ENCODE peak calls at places on chromosome 17, in five cellular contexts. D is progenitor cell of endocrine pancreas, N is breast epithelium, F is AG04450, H is Peyer's patch. Y is an unnamed sample.

GRCh38 chr17:69058165-69058564 is 2.6 kb downstream of the ABCA9 start:
- DNase-seq in H (no peak), D (no peak), N (no peak), F (no peak), Y (no peak)

GRCh38 chr17:17151541-17151940 is 54.6 kb downstream of the PLD6 start:
- DNase-seq in H (no peak), D (no peak), F (no peak), N (no peak), Y (no peak)

GRCh38 chr17:35898283-35899070 is 18.3 kb upstream of the CCL5 start:
- DNase-seq in N (no peak), H (no peak), D (no peak), F (no peak), Y (no peak)

GRCh38 chr17:28385037-28385797 is 13.7 kb downstream of the SARM1 start:
- DNase-seq in H (peak), N (peak), D (no peak), F (no peak), Y (no peak)

GRCh38 chr17:74943808-74944522 is 8.3 kb downstream of the OTOP3 start:
- DNase-seq in D (no peak), F (no peak), N (no peak), H (peak), Y (no peak)

GRCh38 chr17:145671-146541 is 8.5 kb downstream of the SCGB1C2 start:
- DNase-seq in F (no peak), H (peak), D (no peak), N (peak), Y (no peak)

GRCh38 chr17:66468241-66469087 is 166.1 kb downstream of the PRKCA start:
- DNase-seq in N (no peak), F (no peak), D (no peak), H (no peak), Y (no peak)

GRCh38 chr17:81722184-81723120 is 10.4 kb downstream of the SLC25A10 start:
- DNase-seq in D (no peak), H (peak), N (peak), F (no peak), Y (no peak)

GRCh38 chr17:2936351-2936750 is 127.1 kb downstream of the OR1D5 start:
- DNase-seq in N (no peak), H (no peak), D (no peak), F (no peak), Y (no peak)

GRCh38 chr17:56633681-56634080 is 40.2 kb downstream of the NOG start:
- DNase-seq in N (no peak), F (no peak), H (no peak), D (no peak), Y (no peak)

GRCh38 chr17:16463341-16464000 is 28.5 kb downstream of the LRRC75A start:
- DNase-seq in H (peak), F (peak), N (no peak), D (no peak), Y (no peak)

GRCh38 chr17:17303010-17303846 is at the start of gene NT5M:
- DNase-seq in D (peak), N (no peak), F (no peak), H (peak), Y (peak)

GRCh38 chr17:48719642-48720262 is 2.6 kb downstream of the PRAC1 start:
- DNase-seq in F (no peak), N (no peak), D (no peak), H (peak), Y (no peak)

GRCh38 chr17:70074991-70075390 is at the start of gene KCNJ16:
- DNase-seq in F (no peak), D (peak), N (no peak), H (peak), Y (no peak)

GRCh38 chr17:27559996-27560481 is 70.9 kb upstream of the LGALS9 start:
- DNase-seq in N (no peak), H (no peak), D (no peak), F (peak), Y (no peak)

GRCh38 chr17:69960755-69961154 is 114.3 kb upstream of the KCNJ16 start:
- DNase-seq in F (no peak), H (no peak), D (no peak), N (no peak), Y (no peak)

GRCh38 chr17:17349724-17350106 is 46.5 kb downstream of the NT5M start:
- DNase-seq in D (no peak), N (peak), F (no peak), H (peak), Y (no peak)

GRCh38 chr17:4679652-4680051 is 24.3 kb downstream of the PELP1 start:
- DNase-seq in H (no peak), D (no peak), N (no peak), F (peak), Y (no peak)

GRCh38 chr17:66552381-66552780 is 250.0 kb downstream of the PRKCA start:
- DNase-seq in H (no peak), N (no peak), D (no peak), F (no peak), Y (no peak)

GRCh38 chr17:27489045-27489715 is 32.9 kb downstream of the KSR1 start:
- DNase-seq in N (no peak), H (peak), F (no peak), D (no peak), Y (no peak)

GRCh38 chr17:27530791-27531391 is 74.6 kb downstream of the KSR1 start:
- DNase-seq in D (no peak), N (no peak), F (no peak), H (no peak), Y (no peak)

GRCh38 chr17:40371261-40371929 is 6.9 kb upstream of the GJD3 start:
- DNase-seq in N (no peak), D (no peak), H (no peak), F (no peak), Y (no peak)

GRCh38 chr17:77558846-77559626 is 399.5 kb upstream of the TNRC6C start:
- DNase-seq in N (no peak), H (no peak), D (no peak), F (no peak), Y (no peak)

GRCh38 chr17:78517421-78517820 is 59.8 kb downstream of the DNAH17 start:
- DNase-seq in H (no peak), F (no peak), D (no peak), N (no peak), Y (no peak)

GRCh38 chr17:41052594-41052993 is 2.4 kb downstream of the KRTAP2-2 start:
- DNase-seq in H (no peak), N (no peak), F (no peak), D (no peak), Y (no peak)

GRCh38 chr17:35486920-35487727 is 38.6 kb upstream of the SLFN13 start:
- DNase-seq in D (no peak), H (no peak), F (peak), N (no peak), Y (no peak)

GRCh38 chr17:17579691-17580090 is 11.8 kb downstream of the PEMT start:
- DNase-seq in N (no peak), H (no peak), F (no peak), D (no peak), Y (no peak)

GRCh38 chr17:61389670-61390478 is 9.8 kb upstream of the TBX2 start:
- DNase-seq in H (no peak), D (no peak), N (no peak), F (no peak), Y (peak)

GRCh38 chr17:74790206-74791066 is 14.3 kb upstream of the NAT9 start:
- DNase-seq in F (no peak), H (no peak), D (no peak), N (no peak), Y (no peak)

GRCh38 chr17:34572483-34572882 is 6.9 kb upstream of the TMEM132E start:
- DNase-seq in N (no peak), F (no peak), H (peak), D (no peak), Y (no peak)

GRCh38 chr17:50863221-50863843 is 2.8 kb downstream of the TOB1 start:
- DNase-seq in D (no peak), H (no peak), F (no peak), N (no peak), Y (peak)

GRCh38 chr17:38747385-38748328 is 479 bp downstream of the PCGF2 start:
- DNase-seq in H (peak), N (no peak), F (no peak), D (peak), Y (peak)

GRCh38 chr17:68910256-68910705 is 44.9 kb downstream of the ABCA8 start:
- DNase-seq in N (no peak), F (no peak), H (no peak), D (no peak), Y (no peak)

GRCh38 chr17:48215583-48216139 is 108.1 kb downstream of the SNX11 start:
- DNase-seq in D (no peak), H (peak), F (no peak), N (no peak), Y (peak)

GRCh38 chr17:76394166-76394565 is 9.8 kb downstream of the SPHK1 start:
- DNase-seq in H (no peak), F (no peak), D (no peak), N (no peak), Y (no peak)

GRCh38 chr17:27677191-27677590 is 46.2 kb downstream of the LGALS9 start:
- DNase-seq in D (no peak), H (peak), F (no peak), N (no peak), Y (no peak)

GRCh38 chr17:33142703-33143299 is 150.3 kb downstream of the ASIC2 start:
- DNase-seq in D (peak), N (no peak), H (no peak), F (no peak), Y (peak)

GRCh38 chr17:58576679-58577367 is 62.4 kb upstream of the MTMR4 start:
- DNase-seq in D (no peak), F (no peak), N (no peak), H (no peak), Y (no peak)

GRCh38 chr17:58575511-58575910 is 61.1 kb upstream of the MTMR4 start:
- DNase-seq in D (no peak), F (no peak), N (no peak), H (no peak), Y (no peak)

GRCh38 chr17:58570758-58571157 is 56.3 kb upstream of the MTMR4 start:
- DNase-seq in F (no peak), H (no peak), N (no peak), D (no peak), Y (no peak)

GRCh38 chr17:58572846-58573245 is 58.4 kb upstream of the MTMR4 start:
- DNase-seq in D (no peak), H (no peak), N (no peak), F (no peak), Y (no peak)

GRCh38 chr17:58574025-58574424 is 59.6 kb upstream of the MTMR4 start:
- DNase-seq in D (no peak), N (no peak), F (no peak), H (no peak), Y (no peak)
- TF ChIP-seq CTCF in D (no peak), N (no peak), F (no peak), H (no peak), Y (no peak)

GRCh38 chr17:45236002-45236606 is 14.4 kb downstream of the FMNL1 start:
- DNase-seq in N (no peak), F (no peak), D (no peak), H (no peak), Y (no peak)
- TF ChIP-seq CTCF in N (no peak), F (no peak), D (peak), H (no peak), Y (peak)

DNA sequence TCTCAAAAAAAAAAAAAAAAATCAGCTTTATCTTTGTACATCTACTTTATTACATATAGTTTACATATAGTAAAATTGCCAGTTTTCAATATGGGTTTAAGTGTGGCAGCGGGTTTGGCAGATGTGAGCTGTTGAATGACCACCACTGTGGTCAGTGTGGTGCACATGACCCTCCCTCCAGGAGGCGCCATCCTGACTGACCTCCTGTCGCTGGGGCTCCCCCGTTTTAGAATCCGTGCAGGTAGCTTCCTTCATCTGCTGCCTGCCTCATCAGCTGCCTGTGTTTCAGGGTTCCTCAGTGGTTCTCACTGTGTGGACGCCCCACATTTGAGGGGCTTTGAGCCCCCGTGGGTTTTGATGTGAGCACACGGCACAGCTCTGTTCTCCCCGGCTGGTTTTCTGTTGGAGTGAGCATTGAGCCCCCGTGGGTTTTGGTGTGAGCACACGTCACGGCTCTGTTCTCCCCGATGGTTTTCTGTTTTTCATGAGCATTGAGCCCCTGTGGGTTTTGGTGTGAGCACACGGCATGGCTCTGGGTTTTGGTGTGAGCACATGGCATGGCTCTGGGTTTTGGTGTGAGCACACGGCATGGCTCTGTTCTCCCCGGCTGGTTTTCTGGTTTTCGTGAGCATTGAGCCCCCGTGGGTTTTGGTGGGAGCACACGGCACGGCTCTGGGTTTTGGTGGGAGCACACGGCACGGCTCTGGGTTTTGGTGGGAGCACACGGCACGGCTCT is 57.9 kb upstream of the ZNF750 start:
- DNase-seq in N (no peak), F (no peak), D (no peak), H (no peak), Y (no peak)
- TF ChIP-seq CTCF in N (no peak), F (no peak), D (no peak), H (no peak), Y (no peak)

GRCh38 chr17:44899074-44899782 is at the start of gene EFTUD2:
- DNase-seq in N (peak), H (peak), D (peak), F (peak), Y (peak)
- TF ChIP-seq CTCF in N (peak), H (peak), D (no peak), F (no peak), Y (no peak)

DNA sequence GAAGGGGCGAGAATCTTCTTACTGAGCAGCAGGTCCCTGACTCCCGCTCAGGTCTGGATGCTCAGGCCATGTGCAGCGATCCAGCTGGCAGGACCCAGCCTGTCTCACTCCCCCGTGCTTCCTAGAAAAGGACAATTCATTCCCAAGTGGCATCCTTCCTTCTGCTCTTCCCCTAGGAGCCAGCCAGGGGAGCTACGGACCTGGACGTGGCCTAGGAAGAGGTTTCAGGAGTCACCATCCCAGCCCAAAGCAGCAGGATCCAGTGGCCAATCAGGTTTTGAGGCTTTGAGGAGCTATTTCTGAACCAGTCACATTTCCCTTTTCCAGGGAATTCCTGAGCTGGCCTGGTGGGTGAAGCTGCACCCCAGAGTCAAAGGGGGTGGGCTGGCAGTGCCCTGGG is 7.8 kb upstream of the CD79B start:
- DNase-seq in D (no peak), F (no peak), N (no peak), H (no peak), Y (no peak)
- TF ChIP-seq CTCF in D (no peak), F (no peak), N (no peak), H (no peak), Y (no peak)

GRCh38 chr17:82926716-82927115 is 86.9 kb upstream of the ZNF750 start:
- DNase-seq in F (no peak), H (no peak), N (no peak), D (no peak), Y (no peak)

GRCh38 chr17:82924214-82924613 is 84.4 kb upstream of the ZNF750 start:
- DNase-seq in D (no peak), N (no peak), H (no peak), F (no peak), Y (no peak)

GRCh38 chr17:82924812-82925211 is 85.0 kb upstream of the ZNF750 start:
- DNase-seq in N (no peak), F (no peak), D (no peak), H (no peak), Y (no peak)

GRCh38 chr17:82926081-82926480 is 86.3 kb upstream of the ZNF750 start:
- DNase-seq in N (no peak), H (no peak), D (no peak), F (no peak), Y (no peak)

DNA sequence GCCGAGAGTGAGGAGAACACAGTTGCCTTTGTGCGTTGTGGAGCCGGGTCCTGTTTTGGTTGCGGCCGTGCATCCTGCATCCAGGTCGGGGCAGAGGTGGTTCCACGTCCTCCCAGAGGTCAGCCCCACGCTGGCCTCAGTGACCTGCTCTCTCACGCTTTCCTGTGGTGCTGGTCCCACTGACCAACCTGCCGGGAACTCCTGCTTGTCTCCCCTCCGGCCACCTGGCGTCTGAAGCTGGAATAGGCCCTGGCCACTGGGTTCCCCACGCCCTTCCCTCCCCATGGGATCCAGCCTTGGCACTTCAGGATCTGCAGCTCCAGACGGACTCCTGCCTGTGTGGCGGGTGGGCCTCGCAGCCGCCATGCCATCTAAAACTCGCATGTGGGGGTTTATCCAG is 85.5 kb upstream of the ZNF750 start:
- DNase-seq in D (no peak), F (no peak), H (no peak), N (no peak), Y (no peak)
- TF ChIP-seq CTCF in D (no peak), F (no peak), H (no peak), N (no peak), Y (no peak)

DNA sequence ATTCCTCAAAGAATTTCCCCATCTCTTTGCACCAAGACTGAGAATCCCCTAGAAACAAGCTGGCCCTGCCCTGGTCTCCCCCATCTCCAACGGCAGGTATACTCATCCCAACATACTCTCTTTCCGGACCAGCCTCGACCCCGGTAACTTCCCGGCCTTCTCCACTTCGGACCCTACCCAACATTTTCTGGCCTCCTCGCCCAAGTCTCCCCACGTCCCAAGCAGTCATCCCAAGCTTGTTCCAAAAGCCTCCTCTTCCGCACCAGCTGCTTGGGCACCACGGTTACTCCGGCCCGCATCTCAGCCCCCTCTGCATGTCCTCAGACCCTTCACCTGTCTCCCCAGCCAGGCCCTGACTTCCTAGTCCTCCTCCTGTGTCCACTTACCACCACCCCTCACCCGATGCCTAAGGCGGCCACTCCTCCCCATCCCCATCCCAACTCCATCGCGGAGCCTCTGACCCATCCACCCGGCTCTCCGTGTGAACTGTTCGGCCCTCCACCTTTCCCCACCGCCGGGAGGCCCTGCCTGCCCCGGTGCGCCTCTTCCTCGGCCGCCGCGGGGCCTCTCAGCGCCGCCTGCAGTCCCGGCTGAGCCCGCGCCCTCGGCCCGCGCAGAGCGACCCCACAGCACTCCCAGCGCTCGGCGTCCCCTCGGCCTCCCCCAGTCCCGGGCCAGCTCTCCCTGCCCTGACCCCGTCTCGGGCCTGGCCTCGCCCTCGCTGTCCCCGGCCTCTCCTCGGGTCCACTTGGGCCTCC is 993 bp downstream of the PITPNA start:
- DNase-seq in F (no peak), N (no peak), H (no peak), D (peak), Y (peak)
- TF ChIP-seq CTCF in F (peak), N (no peak), H (no peak), D (peak), Y (peak)

DNA sequence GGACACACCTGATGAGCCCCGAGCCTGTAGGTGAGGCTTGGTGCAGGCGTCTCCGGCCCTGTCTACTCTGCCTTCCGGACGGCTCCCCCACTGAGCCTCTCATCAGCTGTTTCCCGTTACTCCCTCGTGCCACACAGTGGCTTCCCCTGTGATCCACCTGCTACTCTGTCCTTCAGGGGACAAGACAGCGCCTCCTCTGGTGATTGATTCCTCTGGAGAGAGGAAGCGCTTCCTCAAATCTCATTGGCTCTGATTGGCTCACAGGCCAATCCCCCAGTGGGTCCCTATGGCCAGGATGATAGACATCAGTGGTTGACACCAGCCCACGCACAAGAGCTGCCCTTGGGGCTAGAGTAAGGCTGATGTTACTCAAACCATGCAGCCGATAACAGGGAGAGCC is 24.0 kb downstream of the RNF213 start:
- DNase-seq in N (no peak), D (no peak), H (no peak), F (no peak), Y (no peak)
- TF ChIP-seq CTCF in N (no peak), D (no peak), H (no peak), F (no peak), Y (no peak)